ENCODE peak calls at places on chromosomes 4 and X, in four cellular contexts. One of them, this sample, is unnamed.

GRCh38 chr4:120158860-120159259 is 92.2 kb upstream of the MAD2L1 start:
- DNase-seq in stimulated activated naive B cell treated with anti-CD40 and anti-IgM and Interleukin-4, amounts not matched to agents 10 μg/mL and 1 μg/mL and 100 μg/mL, for 72 hours: no peak
- DNase-seq in stimulated activated CD4-positive, alpha-beta T cell treated with anti-CD3 and anti-CD28 coated beads, Interleukin-15, amount 100 ng/mL, for 1 hour: no peak
- DNase-seq in activated CD8-positive, alpha-beta T cell treated with anti-CD3 and anti-CD28 coated beads for 36 hours: no peak
- DNase-seq in this sample: no peak

GRCh38 chr4:112523008-112523440 is 7.0 kb upstream of the NEUROG2 start:
- DNase-seq in stimulated activated naive B cell treated with anti-CD40 and anti-IgM and Interleukin-4, amounts not matched to agents 10 μg/mL and 1 μg/mL and 100 μg/mL, for 72 hours: no peak
- DNase-seq in stimulated activated CD4-positive, alpha-beta T cell treated with anti-CD3 and anti-CD28 coated beads, Interleukin-15, amount 100 ng/mL, for 1 hour: no peak
- DNase-seq in activated CD8-positive, alpha-beta T cell treated with anti-CD3 and anti-CD28 coated beads for 36 hours: peak; percentile 52
- DNase-seq in this sample: no peak

GRCh38 chrX:3549442-3549875 is 164.0 kb downstream of the PRKX start:
- DNase-seq in stimulated activated naive B cell treated with anti-CD40 and anti-IgM and Interleukin-4, amounts not matched to agents 10 μg/mL and 1 μg/mL and 100 μg/mL, for 72 hours: no peak
- DNase-seq in stimulated activated CD4-positive, alpha-beta T cell treated with anti-CD3 and anti-CD28 coated beads, Interleukin-15, amount 100 ng/mL, for 1 hour: no peak
- DNase-seq in activated CD8-positive, alpha-beta T cell treated with anti-CD3 and anti-CD28 coated beads for 36 hours: no peak
- DNase-seq in this sample: peak; percentile 11

GRCh38 chr4:7328913-7329638 is 105.7 kb downstream of the PSAPL1 start:
- DNase-seq in stimulated activated naive B cell treated with anti-CD40 and anti-IgM and Interleukin-4, amounts not matched to agents 10 μg/mL and 1 μg/mL and 100 μg/mL, for 72 hours: no peak
- DNase-seq in stimulated activated CD4-positive, alpha-beta T cell treated with anti-CD3 and anti-CD28 coated beads, Interleukin-15, amount 100 ng/mL, for 1 hour: no peak
- DNase-seq in activated CD8-positive, alpha-beta T cell treated with anti-CD3 and anti-CD28 coated beads for 36 hours: no peak
- DNase-seq in this sample: peak; percentile 84

GRCh38 chr4:152679414-152680281 is at the start of gene TMEM154:
- DNase-seq in stimulated activated naive B cell treated with anti-CD40 and anti-IgM and Interleukin-4, amounts not matched to agents 10 μg/mL and 1 μg/mL and 100 μg/mL, for 72 hours: peak; percentile 73
- DNase-seq in stimulated activated CD4-positive, alpha-beta T cell treated with anti-CD3 and anti-CD28 coated beads, Interleukin-15, amount 100 ng/mL, for 1 hour: peak; percentile 19
- DNase-seq in activated CD8-positive, alpha-beta T cell treated with anti-CD3 and anti-CD28 coated beads for 36 hours: peak; percentile 75
- DNase-seq in this sample: peak; percentile 60

GRCh38 chr4:42843694-42844093 is 48.8 kb upstream of the GRXCR1 start:
- DNase-seq in stimulated activated naive B cell treated with anti-CD40 and anti-IgM and Interleukin-4, amounts not matched to agents 10 μg/mL and 1 μg/mL and 100 μg/mL, for 72 hours: no peak
- DNase-seq in stimulated activated CD4-positive, alpha-beta T cell treated with anti-CD3 and anti-CD28 coated beads, Interleukin-15, amount 100 ng/mL, for 1 hour: no peak
- DNase-seq in activated CD8-positive, alpha-beta T cell treated with anti-CD3 and anti-CD28 coated beads for 36 hours: no peak
- DNase-seq in this sample: no peak

GRCh38 chrX:10529344-10529743 is 91.0 kb downstream of the MID1 start:
- DNase-seq in stimulated activated naive B cell treated with anti-CD40 and anti-IgM and Interleukin-4, amounts not matched to agents 10 μg/mL and 1 μg/mL and 100 μg/mL, for 72 hours: no peak
- DNase-seq in stimulated activated CD4-positive, alpha-beta T cell treated with anti-CD3 and anti-CD28 coated beads, Interleukin-15, amount 100 ng/mL, for 1 hour: no peak
- DNase-seq in activated CD8-positive, alpha-beta T cell treated with anti-CD3 and anti-CD28 coated beads for 36 hours: no peak
- DNase-seq in this sample: peak; percentile 14

GRCh38 chr4:86959588-86960500 is 25.0 kb downstream of the AFF1 start:
- DNase-seq in stimulated activated naive B cell treated with anti-CD40 and anti-IgM and Interleukin-4, amounts not matched to agents 10 μg/mL and 1 μg/mL and 100 μg/mL, for 72 hours: no peak
- DNase-seq in stimulated activated CD4-positive, alpha-beta T cell treated with anti-CD3 and anti-CD28 coated beads, Interleukin-15, amount 100 ng/mL, for 1 hour: no peak
- DNase-seq in activated CD8-positive, alpha-beta T cell treated with anti-CD3 and anti-CD28 coated beads for 36 hours: no peak
- DNase-seq in this sample: no peak

GRCh38 chr4:162732871-162733270 is 433.8 kb downstream of the NAF1 start:
- DNase-seq in stimulated activated naive B cell treated with anti-CD40 and anti-IgM and Interleukin-4, amounts not matched to agents 10 μg/mL and 1 μg/mL and 100 μg/mL, for 72 hours: no peak
- DNase-seq in stimulated activated CD4-positive, alpha-beta T cell treated with anti-CD3 and anti-CD28 coated beads, Interleukin-15, amount 100 ng/mL, for 1 hour: no peak
- DNase-seq in activated CD8-positive, alpha-beta T cell treated with anti-CD3 and anti-CD28 coated beads for 36 hours: no peak
- DNase-seq in this sample: no peak

GRCh38 chrX:39472161-39472560 is 625.6 kb downstream of the BCOR start:
- DNase-seq in stimulated activated naive B cell treated with anti-CD40 and anti-IgM and Interleukin-4, amounts not matched to agents 10 μg/mL and 1 μg/mL and 100 μg/mL, for 72 hours: no peak
- DNase-seq in stimulated activated CD4-positive, alpha-beta T cell treated with anti-CD3 and anti-CD28 coated beads, Interleukin-15, amount 100 ng/mL, for 1 hour: no peak
- DNase-seq in activated CD8-positive, alpha-beta T cell treated with anti-CD3 and anti-CD28 coated beads for 36 hours: no peak
- DNase-seq in this sample: no peak

GRCh38 chrX:115584715-115585114 is 23.7 kb downstream of the PLS3 start:
- DNase-seq in stimulated activated naive B cell treated with anti-CD40 and anti-IgM and Interleukin-4, amounts not matched to agents 10 μg/mL and 1 μg/mL and 100 μg/mL, for 72 hours: no peak
- DNase-seq in stimulated activated CD4-positive, alpha-beta T cell treated with anti-CD3 and anti-CD28 coated beads, Interleukin-15, amount 100 ng/mL, for 1 hour: no peak
- DNase-seq in activated CD8-positive, alpha-beta T cell treated with anti-CD3 and anti-CD28 coated beads for 36 hours: peak; percentile 21
- DNase-seq in this sample: no peak

GRCh38 chrX:13646154-13646549 is 6.8 kb upstream of the TCEANC start:
- DNase-seq in stimulated activated naive B cell treated with anti-CD40 and anti-IgM and Interleukin-4, amounts not matched to agents 10 μg/mL and 1 μg/mL and 100 μg/mL, for 72 hours: peak; percentile 9
- DNase-seq in stimulated activated CD4-positive, alpha-beta T cell treated with anti-CD3 and anti-CD28 coated beads, Interleukin-15, amount 100 ng/mL, for 1 hour: no peak
- DNase-seq in activated CD8-positive, alpha-beta T cell treated with anti-CD3 and anti-CD28 coated beads for 36 hours: peak; percentile 71
- DNase-seq in this sample: peak; percentile 59

GRCh38 chrX:134551365-134552095 is 91.6 kb downstream of the HPRT1 start:
- DNase-seq in stimulated activated naive B cell treated with anti-CD40 and anti-IgM and Interleukin-4, amounts not matched to agents 10 μg/mL and 1 μg/mL and 100 μg/mL, for 72 hours: no peak
- DNase-seq in stimulated activated CD4-positive, alpha-beta T cell treated with anti-CD3 and anti-CD28 coated beads, Interleukin-15, amount 100 ng/mL, for 1 hour: no peak
- DNase-seq in activated CD8-positive, alpha-beta T cell treated with anti-CD3 and anti-CD28 coated beads for 36 hours: no peak
- DNase-seq in this sample: no peak

GRCh38 chr4:946517-947471 is 14.5 kb downstream of the TMEM175 start:
- DNase-seq in stimulated activated naive B cell treated with anti-CD40 and anti-IgM and Interleukin-4, amounts not matched to agents 10 μg/mL and 1 μg/mL and 100 μg/mL, for 72 hours: no peak
- DNase-seq in stimulated activated CD4-positive, alpha-beta T cell treated with anti-CD3 and anti-CD28 coated beads, Interleukin-15, amount 100 ng/mL, for 1 hour: no peak
- DNase-seq in activated CD8-positive, alpha-beta T cell treated with anti-CD3 and anti-CD28 coated beads for 36 hours: no peak
- DNase-seq in this sample: no peak

GRCh38 chr4:123474817-123475216 is 78.2 kb downstream of the SPRY1 start:
- DNase-seq in stimulated activated naive B cell treated with anti-CD40 and anti-IgM and Interleukin-4, amounts not matched to agents 10 μg/mL and 1 μg/mL and 100 μg/mL, for 72 hours: no peak
- DNase-seq in stimulated activated CD4-positive, alpha-beta T cell treated with anti-CD3 and anti-CD28 coated beads, Interleukin-15, amount 100 ng/mL, for 1 hour: no peak
- DNase-seq in activated CD8-positive, alpha-beta T cell treated with anti-CD3 and anti-CD28 coated beads for 36 hours: no peak
- DNase-seq in this sample: no peak

GRCh38 chrX:83516597-83516996 is 8.5 kb downstream of the POU3F4 start:
- DNase-seq in stimulated activated naive B cell treated with anti-CD40 and anti-IgM and Interleukin-4, amounts not matched to agents 10 μg/mL and 1 μg/mL and 100 μg/mL, for 72 hours: no peak
- DNase-seq in stimulated activated CD4-positive, alpha-beta T cell treated with anti-CD3 and anti-CD28 coated beads, Interleukin-15, amount 100 ng/mL, for 1 hour: no peak
- DNase-seq in activated CD8-positive, alpha-beta T cell treated with anti-CD3 and anti-CD28 coated beads for 36 hours: no peak
- DNase-seq in this sample: no peak

GRCh38 chrX:69493193-69493592 is 10.9 kb upstream of the NALF2 start:
- DNase-seq in stimulated activated naive B cell treated with anti-CD40 and anti-IgM and Interleukin-4, amounts not matched to agents 10 μg/mL and 1 μg/mL and 100 μg/mL, for 72 hours: no peak
- DNase-seq in stimulated activated CD4-positive, alpha-beta T cell treated with anti-CD3 and anti-CD28 coated beads, Interleukin-15, amount 100 ng/mL, for 1 hour: no peak
- DNase-seq in activated CD8-positive, alpha-beta T cell treated with anti-CD3 and anti-CD28 coated beads for 36 hours: peak; percentile 38
- DNase-seq in this sample: no peak

GRCh38 chr4:187617117-187617516 is 378.5 kb upstream of the ZFP42 start:
- DNase-seq in stimulated activated naive B cell treated with anti-CD40 and anti-IgM and Interleukin-4, amounts not matched to agents 10 μg/mL and 1 μg/mL and 100 μg/mL, for 72 hours: no peak
- DNase-seq in stimulated activated CD4-positive, alpha-beta T cell treated with anti-CD3 and anti-CD28 coated beads, Interleukin-15, amount 100 ng/mL, for 1 hour: no peak
- DNase-seq in activated CD8-positive, alpha-beta T cell treated with anti-CD3 and anti-CD28 coated beads for 36 hours: no peak
- DNase-seq in this sample: no peak

GRCh38 chr4:48635310-48635709 is 144.8 kb downstream of the FRYL start:
- DNase-seq in stimulated activated naive B cell treated with anti-CD40 and anti-IgM and Interleukin-4, amounts not matched to agents 10 μg/mL and 1 μg/mL and 100 μg/mL, for 72 hours: no peak
- DNase-seq in stimulated activated CD4-positive, alpha-beta T cell treated with anti-CD3 and anti-CD28 coated beads, Interleukin-15, amount 100 ng/mL, for 1 hour: no peak
- DNase-seq in activated CD8-positive, alpha-beta T cell treated with anti-CD3 and anti-CD28 coated beads for 36 hours: peak; percentile 52
- DNase-seq in this sample: no peak

GRCh38 chr4:78446607-78447006 is 105.0 kb upstream of the ANXA3 start:
- DNase-seq in stimulated activated naive B cell treated with anti-CD40 and anti-IgM and Interleukin-4, amounts not matched to agents 10 μg/mL and 1 μg/mL and 100 μg/mL, for 72 hours: no peak
- DNase-seq in stimulated activated CD4-positive, alpha-beta T cell treated with anti-CD3 and anti-CD28 coated beads, Interleukin-15, amount 100 ng/mL, for 1 hour: no peak
- DNase-seq in activated CD8-positive, alpha-beta T cell treated with anti-CD3 and anti-CD28 coated beads for 36 hours: no peak
- DNase-seq in this sample: no peak

GRCh38 chrX:78455901-78456300 is 128.5 kb upstream of the CYSLTR1 start:
- DNase-seq in stimulated activated naive B cell treated with anti-CD40 and anti-IgM and Interleukin-4, amounts not matched to agents 10 μg/mL and 1 μg/mL and 100 μg/mL, for 72 hours: no peak
- DNase-seq in stimulated activated CD4-positive, alpha-beta T cell treated with anti-CD3 and anti-CD28 coated beads, Interleukin-15, amount 100 ng/mL, for 1 hour: no peak
- DNase-seq in activated CD8-positive, alpha-beta T cell treated with anti-CD3 and anti-CD28 coated beads for 36 hours: no peak
- DNase-seq in this sample: no peak

This sample was measured in HTR-8/SVneo.